ENCODE peak calls at places on chromosomes 2 and 18, in six cellular contexts. U is endothelial cell of umbilical vein, P is prostate gland, X is HCT116, Y is uterus, S is right lobe of liver. R is an unnamed sample.

GRCh38 chr2:169968767-169969166 is 141.5 kb downstream of the UBR3 start:
- DNase-seq in P (no peak), U (peak; percentile 6), S (no peak), X (no peak), Y (no peak), R (no peak)

GRCh38 chr2:79855264-79856006 is 342.6 kb downstream of the CTNNA2 start:
- DNase-seq in P (no peak), U (no peak), S (no peak), Y (no peak), X (no peak), R (peak; percentile 60)

GRCh38 chr2:149732001-149732685 is 144.6 kb upstream of the MMADHC start:
- DNase-seq in S (no peak), Y (no peak), X (no peak), P (no peak), U (no peak), R (no peak)

GRCh38 chr2:236239276-236240065 is 24.7 kb downstream of the ASB18 start:
- DNase-seq in X (no peak), S (no peak), U (no peak), Y (no peak), P (no peak), R (no peak)

GRCh38 chr18:55096261-55097026 is 137.2 kb upstream of the CCDC68 start:
- DNase-seq in Y (peak; percentile 34), P (no peak), S (no peak), U (peak; percentile 64), X (peak; percentile 32), R (peak; percentile 16)

GRCh38 chr18:45755936-45756335 is 32.0 kb downstream of the SLC14A1 start:
- DNase-seq in Y (peak; percentile 49), P (peak; percentile 84), S (no peak), X (no peak), U (peak; percentile 99), R (peak; percentile 36)

GRCh38 chr18:21404426-21404825 is 162.4 kb downstream of the GREB1L start:
- DNase-seq in Y (no peak), U (no peak), P (no peak), X (no peak), S (no peak), R (no peak)

GRCh38 chr2:210195066-210195852 is 24.1 kb upstream of the KANSL1L start:
- DNase-seq in S (no peak), X (peak; percentile 38), U (peak; percentile 65), Y (no peak), P (no peak), R (peak; percentile 51)

GRCh38 chr18:13454363-13455150 is 236.0 kb downstream of the LDLRAD4 start:
- DNase-seq in X (no peak), Y (no peak), P (no peak), U (no peak), S (no peak), R (no peak)

DNA sequence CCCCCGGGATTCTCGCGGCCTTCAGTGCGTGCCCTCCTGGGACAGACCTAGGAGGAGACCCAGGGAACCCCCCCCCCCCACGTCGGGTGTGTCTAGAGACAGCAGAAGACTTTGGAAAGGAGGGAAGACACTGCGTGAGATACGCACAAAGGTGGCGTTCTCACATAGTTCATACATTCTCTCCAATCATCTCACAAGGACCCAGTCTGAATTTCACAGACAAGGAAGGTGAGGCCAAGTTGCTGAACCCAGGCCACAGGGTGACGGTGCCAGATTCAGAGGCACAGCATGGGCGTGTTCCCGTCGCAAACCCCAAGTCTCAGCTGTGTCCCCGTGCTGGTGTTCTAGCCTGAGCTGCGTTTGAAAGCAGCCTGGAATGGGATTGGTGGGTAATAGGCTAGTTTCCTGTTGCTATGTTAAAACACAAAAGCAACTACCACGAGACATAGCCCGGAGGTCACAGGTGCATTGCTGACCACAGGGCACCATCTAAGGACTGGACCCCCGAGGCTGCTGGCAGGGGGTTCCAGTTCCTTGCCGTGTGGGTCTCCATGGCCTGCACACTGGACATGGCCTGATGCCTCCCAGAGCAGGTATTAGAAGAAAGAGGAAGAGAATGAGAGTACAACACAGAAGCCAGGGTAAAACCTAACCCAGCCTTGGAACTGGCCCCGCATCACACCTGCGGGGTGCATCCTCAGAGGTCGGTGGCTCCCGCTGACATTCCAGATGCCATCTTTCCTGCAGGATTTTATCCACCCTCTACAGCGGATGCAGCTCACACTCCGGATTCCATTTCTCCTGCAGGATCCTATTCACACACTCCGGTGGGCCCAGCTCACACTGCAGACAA is 1.1 kb upstream of the PXDN start:
- DNase-seq in Y (no peak), U (no peak), X (no peak), P (no peak), S (no peak), R (no peak)
- H3K4me3 ChIP-seq in Y (peak overlapping the region; percentile 52), U (no peak overlapping the region), X (no peak overlapping the region), P (peak overlapping the region; percentile 55), S (peak overlapping the region; percentile 40), R (no peak overlapping the region)

GRCh38 chr2:230878599-230878965 is 13.8 kb downstream of the ITM2C start:
- DNase-seq in X (no peak), S (peak; percentile 38), U (no peak), Y (no peak), P (no peak), R (no peak)
- H3K4me1 ChIP-seq in X (no peaks in the 10 kb centered on the region), S (no peaks in the 10 kb centered on the region), U (no peaks in the 10 kb centered on the region), Y (no peaks in the 10 kb centered on the region), P (no peaks in the 10 kb centered on the region), R (no peaks in the 10 kb centered on the region)

GRCh38 chr2:129460643-129461198 is 518.7 kb upstream of the RAB6C start:
- DNase-seq in U (no peak), P (no peak), Y (no peak), S (no peak), X (no peak), R (no peak)

GRCh38 chr2:129459200-129459876 is 520.1 kb upstream of the RAB6C start:
- DNase-seq in X (no peak), S (no peak), Y (no peak), U (no peak), P (no peak), R (no peak)

GRCh38 chr2:129458451-129458850 is 521.0 kb upstream of the RAB6C start:
- DNase-seq in U (no peak), S (no peak), P (no peak), Y (no peak), X (no peak), R (no peak)

GRCh38 chr2:129458006-129458405 is 521.5 kb upstream of the RAB6C start:
- DNase-seq in Y (no peak), S (no peak), X (no peak), P (no peak), U (no peak), R (no peak)

GRCh38 chr2:129459881-129460280 is 519.6 kb upstream of the RAB6C start:
- DNase-seq in U (no peak), P (no peak), Y (no peak), X (no peak), S (no peak), R (no peak)
- TF ChIP-seq POLR2A in U (no peak), P (no peak), Y (no peak), X (no peak), S (no peak), R (no peak)

GRCh38 chr2:78486565-78486964 is 538.9 kb upstream of the REG3G start:
- DNase-seq in S (no peak), X (no peak), U (no peak), Y (no peak), P (no peak), R (no peak)
- H3K4me3 ChIP-seq in S (no peak overlapping the region), X (no peak overlapping the region), U (no peak overlapping the region), Y (no peak overlapping the region), P (no peak overlapping the region), R (no peak overlapping the region)

DNA sequence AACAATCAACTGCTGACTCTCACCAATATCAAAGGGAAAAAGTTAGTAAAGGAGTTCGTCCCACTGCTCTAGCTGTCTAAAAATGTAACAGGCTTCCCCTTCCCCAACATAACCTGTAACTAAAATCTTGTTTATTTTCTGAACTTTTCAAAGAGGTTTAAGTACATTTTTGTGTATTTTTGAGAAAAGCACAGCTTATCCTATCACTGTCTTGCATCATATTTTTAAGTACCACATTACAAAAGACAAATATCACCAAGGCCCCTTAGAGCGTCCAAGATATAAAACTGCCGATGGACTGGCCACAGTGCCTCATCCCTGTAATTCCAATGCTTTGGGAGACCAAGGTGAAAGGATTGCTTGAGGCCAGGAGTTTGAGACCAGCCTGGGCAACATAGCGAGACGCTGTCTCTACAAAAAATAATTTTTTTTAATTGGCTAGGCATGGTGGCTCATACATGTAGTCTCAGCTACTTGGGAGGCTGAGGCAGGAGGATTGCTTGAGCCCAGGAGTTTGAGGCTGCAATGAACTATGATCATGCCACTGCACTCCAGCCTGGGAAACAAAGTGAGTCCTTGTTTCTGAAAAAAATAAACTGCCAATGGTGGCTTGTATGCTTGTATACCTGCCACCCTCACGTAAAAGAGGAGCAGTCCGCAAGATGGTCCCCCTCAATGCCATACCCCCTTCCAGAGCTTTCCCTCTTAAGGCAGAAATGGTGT is 21.2 kb upstream of the LAPTM4A start:
- DNase-seq in Y (no peak), X (no peak), P (no peak), U (no peak), S (no peak), R (no peak)
- H3K4me1 ChIP-seq in Y (no peaks in the 10 kb centered on the region), X (no peaks in the 10 kb centered on the region), P (no peaks in the 10 kb centered on the region), U (no peaks in the 10 kb centered on the region), S (no peaks in the 10 kb centered on the region), R (peaks cover 33% of the 10 kb centered on the region)

R was measured in body of pancreas.